ENCODE peak calls at places on chromosome 15, in five cellular contexts. Z is GM12878, I is upper lobe of left lung, J is HepG2, S is K562. B is an unnamed sample. For H3K27me3, the result is how much of the 10 kb centered on the place peaks cover.

GRCh38 chr15:74901612-74902063 is 5.0 kb downstream of the FAM219B start:
- ATAC-seq in Z (peak), S (peak), I (peak), J (peak), B (peak)

GRCh38 chr15:40746916-40747418 is 8.1 kb downstream of the RMDN3 start:
- ATAC-seq in I (peak), Z (no peak), S (peak), J (no peak), B (no peak)

GRCh38 chr15:75947117-75947516 is 43.4 kb downstream of the FBXO22 start:
- ATAC-seq in S (no peak), I (no peak), J (no peak), Z (no peak), B (no peak)

GRCh38 chr15:51155016-51155580 is 60.4 kb upstream of the TNFAIP8L3 start:
- ATAC-seq in Z (no peak), S (no peak), J (no peak), I (no peak), B (no peak)

GRCh38 chr15:86115138-86115801 is 35.6 kb downstream of the AGBL1 start:
- ATAC-seq in Z (no peak), I (no peak), J (no peak), S (no peak), B (no peak)

GRCh38 chr15:42986693-42987342 is 66.2 kb upstream of the TTBK2 start:
- ATAC-seq in Z (no peak), S (no peak), I (no peak), J (no peak), B (no peak)

GRCh38 chr15:69080203-69080957 is 65.9 kb downstream of the NOX5 start:
- ATAC-seq in I (no peak), J (no peak), S (no peak), Z (no peak), B (no peak)

GRCh38 chr15:58602823-58603222 is 146.7 kb downstream of the ADAM10 start:
- ATAC-seq in J (no peak), I (no peak), S (no peak), Z (no peak), B (no peak)

GRCh38 chr15:89781055-89781454 is 4.9 kb downstream of the MESP2 start:
- ATAC-seq in J (no peak), I (no peak), S (no peak), Z (peak), B (no peak)

GRCh38 chr15:80485370-80486164 is 81.4 kb downstream of the ARNT2 start:
- ATAC-seq in S (no peak), Z (no peak), J (peak), I (no peak), B (no peak)

GRCh38 chr15:69035205-69035917 is 20.9 kb downstream of the NOX5 start:
- ATAC-seq in S (peak), J (peak), I (no peak), Z (peak), B (no peak)

DNA sequence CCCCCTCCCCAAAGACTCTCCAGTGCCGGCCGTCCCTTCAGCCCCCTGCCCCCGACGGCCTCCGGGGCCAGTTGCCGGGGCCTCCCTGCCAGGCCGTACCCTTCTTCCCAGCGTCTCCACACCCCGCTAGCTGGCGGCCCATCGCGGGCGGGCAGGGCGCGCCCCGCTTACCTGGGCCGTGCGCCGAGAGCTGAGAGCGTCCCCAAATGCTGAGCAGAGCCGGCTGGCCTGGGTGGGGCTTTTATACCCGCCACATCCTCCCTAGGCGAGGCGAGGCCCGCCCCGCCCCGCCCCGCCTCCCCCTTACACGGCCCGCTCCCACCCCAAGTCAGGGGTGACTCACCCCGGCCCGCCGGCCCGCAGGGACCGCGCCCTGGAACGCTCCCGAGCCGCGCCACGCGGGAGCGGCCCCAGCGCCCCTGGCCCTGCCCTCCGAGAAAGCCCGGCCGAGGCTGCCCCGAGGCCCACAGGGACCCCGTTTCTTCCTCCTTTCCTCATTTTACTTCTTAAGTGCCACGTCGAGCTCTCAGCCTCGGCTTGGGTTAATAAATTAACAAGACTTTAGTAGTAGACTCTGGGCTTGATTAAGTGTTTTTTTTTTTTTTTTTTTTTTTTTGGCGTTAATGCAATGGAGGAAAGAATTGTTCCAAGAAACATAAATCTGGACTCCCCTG is at the start of gene ANXA2:
- ATAC-seq in I (peak), Z (peak), S (peak), J (no peak), B (peak)
- TF ChIP-seq EP300 in I (no peak), Z (no peak), S (no peak), J (no peak), B (no peak)

GRCh38 chr15:83973816-83974215 is 261.8 kb upstream of the GOLGA6L4 start:
- ATAC-seq in J (peak), I (no peak), Z (peak), S (peak), B (no peak)
- H3K27me3 ChIP-seq in J (under half), I (under half), Z (under half), S (under half), B (under half)

GRCh38 chr15:72782274-72782992 is 1.1 kb downstream of the ADPGK start:
- ATAC-seq in I (no peak), J (no peak), S (peak), Z (no peak), B (no peak)

GRCh38 chr15:72782993-72783562 is 480 bp downstream of the ADPGK start:
- ATAC-seq in I (peak), Z (peak), S (peak), J (peak), B (no peak)

GRCh38 chr15:72785452-72786243 is 2.1 kb upstream of the ADPGK start:
- ATAC-seq in J (peak), Z (peak), S (no peak), I (no peak), B (no peak)

GRCh38 chr15:72784233-72784876 is 797 bp upstream of the ADPGK start:
- ATAC-seq in Z (peak), I (peak), J (peak), S (peak), B (peak)

GRCh38 chr15:72783563-72784232 is at the start of gene ADPGK:
- ATAC-seq in I (peak), Z (peak), S (peak), J (peak), B (peak)
- TF ChIP-seq EP300 in I (no peak), Z (peak), S (peak), J (peak), B (no peak)

GRCh38 chr15:100880897-100881242 is 1.2 kb downstream of the ALDH1A3 start:
- ATAC-seq in Z (no peak), I (no peak), J (no peak), S (no peak), B (no peak)

GRCh38 chr15:100879461-100880138 is at the start of gene ALDH1A3:
- ATAC-seq in J (no peak), S (no peak), I (peak), Z (no peak), B (peak)

GRCh38 chr15:100881573-100882336 is 2.1 kb downstream of the ALDH1A3 start:
- ATAC-seq in S (no peak), I (no peak), Z (no peak), J (no peak), B (no peak)

GRCh38 chr15:100879046-100879445 is 585 bp upstream of the ALDH1A3 start:
- ATAC-seq in S (no peak), J (peak), I (no peak), Z (no peak), B (peak)

DNA sequence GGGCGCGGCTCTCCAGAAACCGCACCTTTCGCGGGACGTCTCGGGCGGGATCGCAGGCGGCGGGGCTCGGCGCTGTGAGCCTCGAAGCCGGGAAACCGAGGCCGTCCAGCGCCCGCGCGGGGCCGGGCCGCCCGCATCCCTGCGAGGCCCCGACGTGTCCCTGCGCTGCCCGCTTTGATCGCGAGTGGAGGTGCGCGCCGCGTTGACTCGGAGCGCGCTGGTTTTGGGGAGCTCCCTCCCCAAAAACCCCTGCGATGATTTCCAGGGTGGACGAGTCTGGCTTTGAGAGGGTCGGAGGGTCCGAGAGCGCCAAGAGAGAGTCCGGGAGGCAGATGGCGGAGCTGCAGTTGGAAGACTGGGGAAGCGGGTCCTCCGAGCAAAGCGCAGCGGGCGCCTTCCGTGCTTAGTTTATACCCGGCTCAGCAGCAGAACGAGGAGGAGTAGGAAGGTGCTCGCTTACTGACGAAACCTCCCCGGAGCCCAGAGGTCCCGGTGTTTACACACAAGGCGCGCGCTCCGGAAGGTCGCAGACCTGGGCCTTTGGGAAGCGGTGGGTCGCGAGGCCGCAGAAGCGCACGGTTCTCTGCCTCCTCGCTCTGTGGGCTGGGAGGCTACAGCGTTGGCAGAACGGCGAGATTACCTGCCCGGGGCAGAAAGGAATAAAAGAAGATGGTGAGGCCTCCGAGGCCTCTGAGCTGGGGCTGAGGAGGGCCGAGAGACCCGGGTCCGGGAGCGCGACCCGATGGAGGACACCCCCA is 687 bp downstream of the ALDH1A3 start:
- ATAC-seq in Z (no peak), I (no peak), J (no peak), S (no peak), B (no peak)
- H3K27me3 ChIP-seq in Z (under half), I (under half), J (half or more), S (under half), B (half or more)

DNA sequence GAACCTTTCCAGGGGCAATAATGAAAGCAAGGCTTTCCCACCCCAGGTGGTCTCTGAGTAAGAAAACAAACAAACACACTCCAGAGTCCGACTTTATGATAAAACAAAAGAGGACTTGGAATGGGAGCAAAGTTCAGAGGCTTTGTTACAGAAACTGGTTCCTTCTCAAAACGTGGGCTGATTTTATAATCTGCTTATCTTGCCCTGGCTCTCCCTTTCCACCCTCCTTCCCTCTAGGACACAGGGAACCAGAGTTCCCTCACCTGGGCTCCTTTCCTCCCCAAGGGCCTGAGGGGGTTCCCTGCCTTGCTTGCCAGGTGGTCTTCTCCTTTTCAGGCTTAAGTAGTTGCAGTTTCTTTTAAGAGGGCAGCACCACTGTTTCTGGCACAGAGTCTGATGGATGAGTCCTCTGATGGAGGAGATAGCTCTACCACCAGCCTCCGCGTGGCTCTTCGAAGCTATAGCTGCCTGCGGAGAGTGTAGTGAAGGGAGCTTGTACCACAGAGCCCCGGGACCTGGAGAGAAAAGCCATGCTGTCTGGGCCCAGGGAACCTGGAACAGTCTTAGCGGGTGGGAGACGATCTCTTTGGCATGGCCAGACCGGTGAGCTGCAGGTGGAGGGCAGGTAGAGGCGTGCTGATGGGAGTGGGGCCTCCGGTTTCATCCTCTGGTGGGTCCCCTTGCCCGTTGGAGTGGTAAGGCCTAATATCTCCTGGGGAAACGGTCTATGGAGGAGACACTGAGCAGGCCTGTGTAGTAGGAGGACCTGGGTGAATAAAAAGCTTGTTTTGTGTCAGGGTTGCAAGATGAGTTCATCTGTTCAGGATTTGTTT is 68.7 kb downstream of the SMAD6 start:
- ATAC-seq in S (no peak), I (no peak), Z (no peak), J (peak), B (no peak)
- TF ChIP-seq EP300 in S (no peak), I (no peak), Z (no peak), J (no peak), B (no peak)

GRCh38 chr15:49309889-49310288 is 113.2 kb upstream of the FGF7 start:
- ATAC-seq in J (no peak), S (no peak), Z (no peak), I (no peak), B (no peak)

GRCh38 chr15:49313650-49314049 is 109.4 kb upstream of the FGF7 start:
- ATAC-seq in Z (no peak), J (no peak), I (no peak), S (no peak), B (peak)

GRCh38 chr15:49320337-49320736 is 102.7 kb upstream of the FGF7 start:
- ATAC-seq in Z (no peak), J (no peak), I (no peak), S (no peak), B (no peak)

GRCh38 chr15:49314729-49315128 is 108.3 kb upstream of the FGF7 start:
- ATAC-seq in J (no peak), I (no peak), S (no peak), Z (no peak), B (no peak)

DNA sequence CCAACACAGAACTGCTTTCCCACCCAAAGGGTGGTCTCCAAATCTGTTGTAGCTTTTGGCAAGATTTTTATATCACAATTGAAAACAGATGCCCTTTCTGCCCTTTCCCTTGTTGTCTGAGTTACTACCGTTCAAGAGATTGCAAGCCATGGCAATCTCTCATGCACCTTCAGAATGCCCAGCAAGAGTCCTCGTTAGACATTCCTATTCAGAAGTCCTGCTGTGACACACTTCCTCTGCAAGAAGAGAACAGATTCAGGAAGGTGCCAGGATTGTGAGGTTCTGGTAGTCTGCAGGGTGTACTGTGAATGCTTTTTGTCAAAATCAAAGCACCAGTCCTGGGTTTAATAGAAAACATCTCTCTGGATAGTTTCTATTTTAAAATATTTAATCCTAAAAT is 107.5 kb upstream of the FGF7 start:
- ATAC-seq in J (no peak), S (no peak), Z (no peak), I (no peak), B (no peak)
- H3K27me3 ChIP-seq in J (under half), S (under half), Z (under half), I (under half), B (under half)

GRCh38 chr15:36598529-36599177 is 19.2 kb downstream of the CDIN1 start:
- ATAC-seq in J (no peak), I (no peak), S (no peak), Z (no peak), B (no peak)
- TF ChIP-seq EP300 in J (no peak), I (no peak), S (no peak), Z (no peak), B (no peak)

GRCh38 chr15:83766326-83766725 is 112.4 kb downstream of the ADAMTSL3 start:
- ATAC-seq in I (no peak), Z (no peak), J (no peak), S (no peak), B (no peak)
- H3K27me3 ChIP-seq in I (under half), Z (under half), J (under half), S (under half), B (under half)

B was measured in gastroesophageal sphincter.